ENCODE peak calls at places on chromosomes 11 and 22, in four cellular contexts. D is tibial artery, V is osteoblast, I is lower lobe of right lung. B is an unnamed sample.
A peak's percentile ranks its signal among the peaks of the same experiment; 100 is the strongest.

GRCh38 chr22:42344391-42344861 is 74.0 kb upstream of the TCF20 start:
- DNase-seq in D (peak; percentile 80), V (peak; percentile 96), I (no peak), B (no peak)

GRCh38 chr11:113387605-113388211 is at the start of gene ANKK1:
- DNase-seq in V (peak; percentile 32), I (no peak), D (no peak), B (peak; percentile 25)

GRCh38 chr22:28955817-28956216 is 72.4 kb downstream of the ZNRF3 start:
- DNase-seq in I (no peak), V (no peak), D (no peak), B (no peak)

GRCh38 chr11:134267966-134268365 is 8.2 kb upstream of the GLB1L3 start:
- DNase-seq in V (no peak), D (no peak), I (no peak), B (no peak)

GRCh38 chr22:41193829-41194228 is 11.3 kb upstream of the L3MBTL2 start:
- DNase-seq in I (no peak), D (no peak), V (no peak), B (no peak)

GRCh38 chr11:129286813-129287212 is 88.8 kb upstream of the BARX2 start:
- DNase-seq in V (no peak), I (no peak), D (no peak), B (peak; percentile 33)

GRCh38 chr11:105109855-105110750 is 29.5 kb downstream of the CARD18 start:
- DNase-seq in D (no peak), I (no peak), V (no peak), B (peak; percentile 40)

GRCh38 chr11:118434553-118435232 is 1.6 kb upstream of the KMT2A start:
- DNase-seq in D (peak; percentile 68), V (peak; percentile 83), I (peak; percentile 52), B (no peak)

GRCh38 chr11:3224730-3225098 is 6.1 kb upstream of the MRGPRG start:
- DNase-seq in D (no peak), I (no peak), V (peak; percentile 78), B (no peak)

GRCh38 chr11:26377619-26378018 is 45.7 kb downstream of the ANO3 start:
- DNase-seq in D (no peak), I (no peak), V (no peak), B (no peak)

GRCh38 chr11:44600739-44601416 is 35.4 kb downstream of the CD82 start:
- DNase-seq in I (no peak), V (peak; percentile 79), D (peak; percentile 85), B (no peak)

GRCh38 chr11:100403817-100404216 is 283.3 kb upstream of the ARHGAP42 start:
- DNase-seq in D (no peak), I (no peak), V (no peak), B (no peak)

GRCh38 chr11:132883241-132883640 is 649.1 kb downstream of the OPCML start:
- DNase-seq in D (no peak), I (no peak), V (no peak), B (no peak)

GRCh38 chr11:737366-737765 is 9.9 kb upstream of the TALDO1 start:
- DNase-seq in I (no peak), V (peak; percentile 42), D (no peak), B (no peak)
- H3K27ac ChIP-seq in I (no peak overlapping the region), V (no peak overlapping the region), D (no peak overlapping the region), B (no peak overlapping the region)

GRCh38 chr11:9651481-9651880 is 12.4 kb upstream of the SWAP70 start:
- DNase-seq in I (no peak), V (no peak), D (no peak), B (peak; percentile 28)
- H3K4me1 ChIP-seq in I (peaks cover 13% of the 10 kb centered on the region), V (no peaks in the 10 kb centered on the region), D (no peaks in the 10 kb centered on the region), B (peaks cover 2% of the 10 kb centered on the region)

DNA sequence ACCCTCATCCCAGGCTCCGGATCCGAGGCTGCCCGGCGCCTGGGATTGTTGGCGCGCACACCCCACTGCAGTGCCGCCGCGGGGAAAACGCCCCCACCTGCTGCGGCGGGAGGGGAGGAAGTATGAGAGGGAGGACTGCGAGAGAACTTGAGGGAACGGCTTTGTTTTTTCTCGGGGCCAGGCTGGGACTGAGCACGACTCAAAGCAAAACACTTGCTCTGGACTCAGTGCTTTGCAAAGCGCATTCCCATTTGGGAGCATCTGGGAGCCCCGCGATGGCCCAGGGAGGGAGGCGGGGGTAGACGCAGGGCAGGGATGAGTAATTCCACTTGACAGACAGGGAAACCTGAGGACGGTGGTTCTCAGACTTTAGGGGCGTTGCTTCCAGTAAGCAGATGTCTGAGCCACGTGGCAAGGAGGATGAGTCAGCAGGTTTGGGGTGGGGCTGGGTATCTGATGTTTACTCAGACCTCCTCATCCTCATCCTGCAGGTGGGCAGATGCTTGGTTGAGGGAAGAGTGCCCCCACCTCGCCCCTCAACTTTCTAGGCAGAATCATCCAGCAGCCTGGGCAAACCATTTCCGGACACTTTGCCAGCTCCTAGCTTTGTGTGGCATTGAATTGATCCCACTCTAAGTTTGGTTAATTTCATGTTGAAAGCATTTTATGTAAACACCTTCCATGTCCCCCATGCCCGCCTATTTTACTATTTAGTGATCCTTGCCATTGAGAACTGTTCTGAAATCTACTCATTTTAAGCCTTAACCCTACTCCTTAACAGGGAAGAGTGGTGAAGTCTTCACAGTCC is 1.5 kb downstream of the MIAT start:
- DNase-seq in V (peak; percentile 96), I (no peak), D (no peak), B (peak; percentile 35)
- H3K4me3 ChIP-seq in V (peak overlapping the region; percentile 53), I (peak overlapping the region; percentile 52), D (peak overlapping the region; percentile 32), B (peak overlapping the region; percentile 30)

DNA sequence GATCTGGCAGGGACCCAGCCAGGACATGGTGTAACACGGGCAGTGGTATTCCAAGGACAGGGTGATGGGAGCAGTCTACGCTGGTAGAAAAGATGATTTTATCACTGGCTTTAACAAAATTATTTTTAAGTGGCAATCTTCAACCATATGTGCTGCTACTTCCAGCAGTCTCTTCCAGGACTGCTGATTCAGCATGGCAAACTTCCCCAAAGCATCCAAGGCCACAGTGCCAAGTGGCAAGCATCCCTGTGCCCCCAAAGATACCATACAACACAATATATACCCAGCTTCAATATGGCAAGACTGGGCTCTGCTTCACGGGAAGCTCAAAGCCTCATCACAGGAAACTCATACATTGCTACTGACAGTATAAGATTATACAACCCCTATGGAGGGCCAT is 105.1 kb upstream of the OR5AK2 start:
- DNase-seq in D (no peak), I (no peak), V (peak; percentile 38), B (no peak)
- H3K27ac ChIP-seq in D (no peak overlapping the region), I (no peak overlapping the region), V (no peak overlapping the region), B (no peak overlapping the region)

GRCh38 chr11:95835351-95835750 is 45.1 kb downstream of the CEP57 start:
- DNase-seq in I (no peak), V (peak; percentile 74), D (no peak), B (no peak)

GRCh38 chr11:95832763-95833162 is 42.5 kb downstream of the CEP57 start:
- DNase-seq in V (no peak), D (no peak), I (no peak), B (no peak)

GRCh38 chr11:95831198-95831883 is 41.0 kb downstream of the CEP57 start:
- DNase-seq in I (no peak), V (no peak), D (no peak), B (no peak)

GRCh38 chr11:95835768-95836488 is 45.6 kb downstream of the CEP57 start:
- DNase-seq in V (peak; percentile 66), I (peak; percentile 56), D (peak; percentile 71), B (peak; percentile 77)

GRCh38 chr11:95833378-95833777 is 43.1 kb downstream of the CEP57 start:
- DNase-seq in D (no peak), I (no peak), V (no peak), B (no peak)
- H3K4me1 ChIP-seq in D (no peaks in the 10 kb centered on the region), I (no peaks in the 10 kb centered on the region), V (peaks cover 30% of the 10 kb centered on the region), B (no peaks in the 10 kb centered on the region)

GRCh38 chr11:80074837-80075236 is 634.0 kb upstream of the TENM4 start:
- DNase-seq in I (no peak), D (no peak), V (no peak), B (no peak)
- H3K4me3 ChIP-seq in I (no peak overlapping the region), D (no peak overlapping the region), V (no peak overlapping the region), B (no peak overlapping the region)

GRCh38 chr11:101686514-101686913 is 102.7 kb upstream of the TRPC6 start:
- DNase-seq in V (peak; percentile 59), I (no peak), D (no peak), B (no peak)
- H3K27ac ChIP-seq in V (no peak overlapping the region), I (no peak overlapping the region), D (no peak overlapping the region), B (no peak overlapping the region)

DNA sequence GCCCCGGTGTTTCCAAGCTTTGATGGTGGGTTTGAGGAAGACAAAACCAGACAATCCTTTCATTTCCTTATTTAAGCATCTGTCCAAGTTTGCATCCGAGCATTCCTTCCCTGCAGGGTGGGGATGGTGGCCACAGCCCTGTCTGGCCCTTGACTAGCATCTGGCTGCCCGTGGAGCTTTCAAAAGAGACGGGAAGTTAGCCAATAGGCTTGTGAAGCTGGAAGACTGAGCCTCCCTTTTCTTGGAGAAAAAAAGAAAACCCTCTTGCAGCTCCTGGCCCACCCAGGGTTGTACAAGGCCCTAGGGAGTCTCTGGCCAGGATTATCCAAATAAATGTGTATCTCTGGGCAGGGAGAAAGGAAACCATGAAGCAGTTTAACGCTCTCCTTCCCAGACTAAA is 60.6 kb downstream of the MICAL2 start:
- DNase-seq in I (no peak), V (no peak), D (peak; percentile 86), B (no peak)
- H3K4me1 ChIP-seq in I (peaks cover 39% of the 10 kb centered on the region), V (peaks cover 85% of the 10 kb centered on the region), D (no peaks in the 10 kb centered on the region), B (peaks cover 3% of the 10 kb centered on the region)

DNA sequence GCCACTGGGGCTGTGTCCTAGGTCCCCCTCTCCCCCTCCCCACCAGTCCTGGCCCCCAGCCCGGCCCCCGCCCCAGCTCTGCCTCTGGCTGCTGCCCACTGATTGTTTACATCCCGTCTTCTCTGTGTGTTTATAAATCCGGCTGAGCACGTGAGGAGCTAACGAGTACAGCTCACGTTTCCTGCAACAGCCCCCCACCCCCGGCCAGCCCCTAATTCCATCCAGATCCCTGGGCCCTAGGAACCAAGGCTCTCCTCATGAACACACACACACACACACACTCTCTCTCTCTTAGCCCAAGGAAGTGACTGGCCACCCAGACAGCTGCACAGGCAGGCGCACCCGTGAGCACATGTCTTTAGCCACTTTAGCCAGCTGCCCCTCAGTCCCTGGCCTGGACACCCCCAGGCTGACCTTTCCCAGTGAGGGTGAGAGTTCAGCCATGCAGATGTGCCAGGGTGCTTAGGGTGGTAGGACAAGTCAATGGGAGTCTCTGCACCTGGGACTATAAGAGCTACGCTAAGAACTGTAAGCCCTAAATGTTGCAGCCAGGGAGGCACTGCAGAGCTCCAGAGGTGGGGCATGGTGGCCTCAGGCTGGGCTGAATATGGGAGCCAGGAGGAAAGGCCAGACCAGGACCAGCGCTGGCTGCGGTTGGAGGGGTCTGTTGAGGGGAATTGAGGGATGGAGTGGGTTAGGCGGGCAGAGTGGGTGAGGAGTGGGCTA is 2.9 kb downstream of the CLCF1 start:
- DNase-seq in I (no peak), V (peak; percentile 94), D (no peak), B (no peak)
- H3K4me3 ChIP-seq in I (no peak overlapping the region), V (peak overlapping the region; percentile 85), D (no peak overlapping the region), B (no peak overlapping the region)

DNA sequence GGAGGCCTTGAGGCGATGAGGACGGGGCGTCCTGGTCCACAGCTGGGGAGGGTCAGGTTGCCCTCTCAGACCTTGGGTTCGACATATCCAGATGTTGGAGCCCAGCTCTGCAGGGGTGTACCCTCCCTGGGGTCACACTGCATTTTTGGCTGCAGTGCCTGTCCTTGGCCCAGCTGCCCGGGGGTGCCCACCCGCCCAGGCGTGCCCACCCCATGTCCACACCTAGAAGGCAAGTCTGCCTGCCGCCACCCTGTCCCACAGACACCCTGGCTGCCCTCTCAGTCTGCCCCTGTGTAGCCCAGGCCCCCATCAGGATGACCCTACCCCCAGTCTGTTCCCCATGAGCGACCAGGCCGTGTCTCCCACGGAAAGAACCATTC is 3.0 kb downstream of the LSP1 start:
- DNase-seq in D (no peak), I (no peak), V (no peak), B (no peak)
- H3K27ac ChIP-seq in D (no peak overlapping the region), I (no peak overlapping the region), V (no peak overlapping the region), B (no peak overlapping the region)

B was measured in small intestine.